ENCODE peak calls at places on chromosomes 5 and 9, in six cellular contexts. One of them, this sample, is unnamed. For H3K36me3, the result is how much of the 10 kb centered on the place peaks cover.

GRCh38 chr5:173148354-173148753 is 4.0 kb downstream of the BNIP1 start:
- DNase-seq in right lobe of liver: no peak
- DNase-seq in fibroblast of lung: no peak
- DNase-seq in stomach: no peak
- DNase-seq in neural progenitor cell: no peak
- DNase-seq in effector memory CD4-positive, alpha-beta T cell: no peak
- DNase-seq in this sample: no peak

GRCh38 chr5:74895906-74896305 is 29.7 kb upstream of the FAM169A start:
- DNase-seq in right lobe of liver: peak
- DNase-seq in fibroblast of lung: peak
- DNase-seq in stomach: peak
- DNase-seq in neural progenitor cell: no peak
- DNase-seq in effector memory CD4-positive, alpha-beta T cell: no peak
- DNase-seq in this sample: peak

GRCh38 chr9:129962376-129962765 is 80.6 kb downstream of the FNBP1 start:
- DNase-seq in right lobe of liver: no peak
- DNase-seq in fibroblast of lung: no peak
- DNase-seq in stomach: no peak
- DNase-seq in neural progenitor cell: peak
- DNase-seq in effector memory CD4-positive, alpha-beta T cell: no peak
- DNase-seq in this sample: no peak

GRCh38 chr9:127162567-127163365 is 40.3 kb upstream of the ANGPTL2 start:
- DNase-seq in right lobe of liver: no peak
- DNase-seq in fibroblast of lung: no peak
- DNase-seq in stomach: peak
- DNase-seq in neural progenitor cell: no peak
- DNase-seq in effector memory CD4-positive, alpha-beta T cell: no peak
- DNase-seq in this sample: no peak

GRCh38 chr5:169080352-169080938 is 220.5 kb downstream of the SLIT3 start:
- DNase-seq in right lobe of liver: no peak
- DNase-seq in fibroblast of lung: no peak
- DNase-seq in stomach: no peak
- DNase-seq in neural progenitor cell: no peak
- DNase-seq in effector memory CD4-positive, alpha-beta T cell: no peak
- DNase-seq in this sample: no peak

GRCh38 chr5:392431-392988 is 50.5 kb upstream of the EXOC3 start:
- DNase-seq in right lobe of liver: no peak
- DNase-seq in fibroblast of lung: peak
- DNase-seq in stomach: peak
- DNase-seq in neural progenitor cell: no peak
- DNase-seq in effector memory CD4-positive, alpha-beta T cell: peak
- DNase-seq in this sample: peak

GRCh38 chr9:114399381-114399780 is 11.6 kb upstream of the AKNA start:
- DNase-seq in right lobe of liver: no peak
- DNase-seq in fibroblast of lung: no peak
- DNase-seq in stomach: no peak
- DNase-seq in neural progenitor cell: no peak
- DNase-seq in effector memory CD4-positive, alpha-beta T cell: no peak
- DNase-seq in this sample: no peak

GRCh38 chr5:72167790-72168189 is 60.5 kb downstream of the MAP1B start:
- DNase-seq in right lobe of liver: no peak
- DNase-seq in fibroblast of lung: peak
- DNase-seq in stomach: no peak
- DNase-seq in neural progenitor cell: no peak
- DNase-seq in effector memory CD4-positive, alpha-beta T cell: no peak
- DNase-seq in this sample: no peak

GRCh38 chr9:22214497-22215031 is 205.5 kb upstream of the CDKN2B start:
- DNase-seq in right lobe of liver: no peak
- DNase-seq in fibroblast of lung: peak
- DNase-seq in stomach: no peak
- DNase-seq in neural progenitor cell: no peak
- DNase-seq in effector memory CD4-positive, alpha-beta T cell: no peak
- DNase-seq in this sample: no peak

GRCh38 chr9:126485662-126486061 is 128.1 kb upstream of the LMX1B start:
- DNase-seq in right lobe of liver: no peak
- DNase-seq in fibroblast of lung: no peak
- DNase-seq in stomach: no peak
- DNase-seq in neural progenitor cell: no peak
- DNase-seq in effector memory CD4-positive, alpha-beta T cell: no peak
- DNase-seq in this sample: no peak

GRCh38 chr9:137611623-137612609 is 6.4 kb downstream of the ARRDC1 start:
- DNase-seq in right lobe of liver: no peak
- DNase-seq in fibroblast of lung: peak
- DNase-seq in stomach: peak
- DNase-seq in neural progenitor cell: no peak
- DNase-seq in effector memory CD4-positive, alpha-beta T cell: peak
- DNase-seq in this sample: peak

GRCh38 chr9:133004091-133005072 is 25.9 kb downstream of the GFI1B start:
- DNase-seq in right lobe of liver: no peak
- DNase-seq in fibroblast of lung: no peak
- DNase-seq in stomach: no peak
- DNase-seq in neural progenitor cell: no peak
- DNase-seq in effector memory CD4-positive, alpha-beta T cell: no peak
- DNase-seq in this sample: no peak

GRCh38 chr5:72558383-72558782 is 51.2 kb upstream of the ZNF366 start:
- DNase-seq in right lobe of liver: no peak
- DNase-seq in fibroblast of lung: no peak
- DNase-seq in stomach: no peak
- DNase-seq in neural progenitor cell: no peak
- DNase-seq in effector memory CD4-positive, alpha-beta T cell: no peak
- DNase-seq in this sample: no peak

GRCh38 chr9:109248133-109248581 is 72.7 kb downstream of the EPB41L4B start:
- DNase-seq in right lobe of liver: peak
- DNase-seq in fibroblast of lung: peak
- DNase-seq in stomach: no peak
- DNase-seq in neural progenitor cell: no peak
- DNase-seq in effector memory CD4-positive, alpha-beta T cell: no peak
- DNase-seq in this sample: no peak

GRCh38 chr5:73812457-73812856 is 186.5 kb downstream of the ARHGEF28 start:
- DNase-seq in right lobe of liver: no peak
- DNase-seq in fibroblast of lung: peak
- DNase-seq in stomach: no peak
- DNase-seq in neural progenitor cell: no peak
- DNase-seq in effector memory CD4-positive, alpha-beta T cell: no peak
- DNase-seq in this sample: no peak

GRCh38 chr5:40882291-40882690 is 27.0 kb upstream of the C7 start:
- DNase-seq in right lobe of liver: no peak
- DNase-seq in fibroblast of lung: no peak
- DNase-seq in stomach: no peak
- DNase-seq in neural progenitor cell: no peak
- DNase-seq in effector memory CD4-positive, alpha-beta T cell: no peak
- DNase-seq in this sample: no peak

GRCh38 chr5:134749415-134749814 is 9.2 kb upstream of the DDX46 start:
- DNase-seq in right lobe of liver: no peak
- DNase-seq in fibroblast of lung: peak
- DNase-seq in stomach: no peak
- DNase-seq in neural progenitor cell: peak
- DNase-seq in effector memory CD4-positive, alpha-beta T cell: no peak
- DNase-seq in this sample: no peak

GRCh38 chr5:81969226-81969625 is 2.6 kb upstream of the ATG10 start:
- DNase-seq in right lobe of liver: no peak
- DNase-seq in fibroblast of lung: no peak
- DNase-seq in stomach: no peak
- DNase-seq in neural progenitor cell: no peak
- DNase-seq in effector memory CD4-positive, alpha-beta T cell: no peak
- DNase-seq in this sample: no peak

GRCh38 chr9:92666912-92667532 is 2.9 kb downstream of the IPPK start:
- DNase-seq in right lobe of liver: no peak
- DNase-seq in fibroblast of lung: no peak
- DNase-seq in stomach: no peak
- DNase-seq in neural progenitor cell: no peak
- DNase-seq in effector memory CD4-positive, alpha-beta T cell: no peak
- DNase-seq in this sample: peak

GRCh38 chr5:64462391-64462790 is 43.4 kb upstream of the RGS7BP start:
- DNase-seq in right lobe of liver: no peak
- DNase-seq in fibroblast of lung: no peak
- DNase-seq in stomach: no peak
- DNase-seq in neural progenitor cell: no peak
- DNase-seq in effector memory CD4-positive, alpha-beta T cell: no peak
- DNase-seq in this sample: no peak

GRCh38 chr9:132644251-132644650 is 25.5 kb downstream of the DDX31 start:
- DNase-seq in right lobe of liver: no peak
- DNase-seq in fibroblast of lung: no peak
- DNase-seq in stomach: no peak
- DNase-seq in neural progenitor cell: peak
- DNase-seq in effector memory CD4-positive, alpha-beta T cell: no peak
- DNase-seq in this sample: no peak

GRCh38 chr5:119316116-119316515 is 39.7 kb upstream of the TNFAIP8 start:
- DNase-seq in right lobe of liver: no peak
- DNase-seq in fibroblast of lung: no peak
- DNase-seq in stomach: no peak
- DNase-seq in neural progenitor cell: no peak
- DNase-seq in effector memory CD4-positive, alpha-beta T cell: peak
- DNase-seq in this sample: no peak

DNA sequence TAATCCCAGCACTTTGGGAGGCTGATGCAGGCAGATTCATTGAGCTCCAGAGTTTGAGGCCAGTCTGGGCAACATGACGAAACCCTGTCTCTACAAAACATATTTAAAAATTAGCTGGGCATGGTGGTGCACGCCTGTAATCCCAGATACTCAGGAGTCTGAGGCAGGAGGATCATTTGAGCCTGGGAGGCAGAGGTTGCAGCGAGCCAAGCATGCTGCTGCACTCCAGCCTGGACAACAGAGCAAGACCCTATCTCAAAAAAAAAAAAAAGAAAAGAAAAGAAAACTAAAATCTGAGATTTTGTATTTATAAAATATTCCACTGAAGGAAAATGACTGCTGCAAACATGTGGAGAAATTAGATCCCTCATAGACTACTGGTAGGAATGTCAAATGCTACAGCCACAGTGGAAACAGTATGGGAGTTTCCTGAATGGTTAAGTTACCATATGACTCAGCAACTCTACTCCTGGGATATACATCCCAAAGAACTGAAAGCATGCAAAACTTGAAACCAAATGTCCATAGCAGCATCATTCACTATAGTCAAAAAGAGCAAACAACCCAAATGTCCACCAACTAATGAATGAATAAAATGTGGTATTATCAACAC is 106.1 kb downstream of the UBAP2 start:
- DNase-seq in right lobe of liver: no peak
- DNase-seq in fibroblast of lung: peak
- DNase-seq in stomach: no peak
- DNase-seq in neural progenitor cell: no peak
- DNase-seq in effector memory CD4-positive, alpha-beta T cell: no peak
- DNase-seq in this sample: no peak
- H3K27ac ChIP-seq in right lobe of liver: no peak
- H3K27ac ChIP-seq in fibroblast of lung: peak
- H3K27ac ChIP-seq in stomach: no peak
- H3K27ac ChIP-seq in neural progenitor cell: no peak
- H3K27ac ChIP-seq in effector memory CD4-positive, alpha-beta T cell: no peak
- H3K27ac ChIP-seq in this sample: no peak

GRCh38 chr9:26928966-26929495 is 18.0 kb downstream of the PLAA start:
- DNase-seq in right lobe of liver: no peak
- DNase-seq in fibroblast of lung: no peak
- DNase-seq in stomach: no peak
- DNase-seq in neural progenitor cell: no peak
- DNase-seq in effector memory CD4-positive, alpha-beta T cell: no peak
- DNase-seq in this sample: no peak
- H3K36me3 ChIP-seq in right lobe of liver: under half
- H3K36me3 ChIP-seq in fibroblast of lung: under half
- H3K36me3 ChIP-seq in stomach: half or more
- H3K36me3 ChIP-seq in neural progenitor cell: under half
- H3K36me3 ChIP-seq in effector memory CD4-positive, alpha-beta T cell: under half
- H3K36me3 ChIP-seq in this sample: half or more

GRCh38 chr9:33167084-33167948 is at the start of gene B4GALT1:
- DNase-seq in right lobe of liver: peak
- DNase-seq in fibroblast of lung: peak
- DNase-seq in stomach: peak
- DNase-seq in neural progenitor cell: peak
- DNase-seq in effector memory CD4-positive, alpha-beta T cell: peak
- DNase-seq in this sample: peak
- H3K4me3 ChIP-seq in right lobe of liver: peak
- H3K4me3 ChIP-seq in fibroblast of lung: peak
- H3K4me3 ChIP-seq in stomach: peak
- H3K4me3 ChIP-seq in neural progenitor cell: peak
- H3K4me3 ChIP-seq in effector memory CD4-positive, alpha-beta T cell: peak
- H3K4me3 ChIP-seq in this sample: peak

GRCh38 chr5:43314724-43315123 is 1.5 kb upstream of the HMGCS1 start:
- DNase-seq in right lobe of liver: no peak
- DNase-seq in fibroblast of lung: no peak
- DNase-seq in stomach: no peak
- DNase-seq in neural progenitor cell: no peak
- DNase-seq in effector memory CD4-positive, alpha-beta T cell: no peak
- DNase-seq in this sample: no peak

GRCh38 chr5:43313854-43314457 is 744 bp upstream of the HMGCS1 start:
- DNase-seq in right lobe of liver: no peak
- DNase-seq in fibroblast of lung: peak
- DNase-seq in stomach: no peak
- DNase-seq in neural progenitor cell: peak
- DNase-seq in effector memory CD4-positive, alpha-beta T cell: no peak
- DNase-seq in this sample: no peak

GRCh38 chr5:43315262-43315661 is 2.0 kb upstream of the HMGCS1 start:
- DNase-seq in right lobe of liver: no peak
- DNase-seq in fibroblast of lung: peak
- DNase-seq in stomach: no peak
- DNase-seq in neural progenitor cell: no peak
- DNase-seq in effector memory CD4-positive, alpha-beta T cell: no peak
- DNase-seq in this sample: no peak

GRCh38 chr5:43316421-43316820 is 3.2 kb upstream of the HMGCS1 start:
- DNase-seq in right lobe of liver: no peak
- DNase-seq in fibroblast of lung: no peak
- DNase-seq in stomach: no peak
- DNase-seq in neural progenitor cell: no peak
- DNase-seq in effector memory CD4-positive, alpha-beta T cell: no peak
- DNase-seq in this sample: no peak

DNA sequence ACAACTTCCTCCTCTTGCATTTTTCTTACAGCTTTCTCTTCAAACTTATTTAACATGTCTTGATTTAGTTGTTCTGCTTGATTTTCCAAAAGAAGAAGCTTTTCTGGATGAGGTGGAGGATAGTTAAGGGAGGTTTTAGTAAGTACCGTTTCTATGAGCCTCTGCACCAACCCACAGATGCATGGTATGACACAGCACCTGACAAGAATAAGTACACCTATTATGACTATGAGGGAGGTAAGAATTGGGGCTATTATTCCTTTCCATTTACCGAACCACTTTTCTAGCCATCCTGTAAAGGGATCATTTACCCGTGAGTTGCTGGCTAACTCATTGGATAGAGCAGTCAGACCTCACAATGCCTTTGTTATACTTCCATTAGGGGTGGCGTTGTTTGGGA is 2.5 kb upstream of the HMGCS1 start:
- DNase-seq in right lobe of liver: no peak
- DNase-seq in fibroblast of lung: no peak
- DNase-seq in stomach: no peak
- DNase-seq in neural progenitor cell: no peak
- DNase-seq in effector memory CD4-positive, alpha-beta T cell: no peak
- DNase-seq in this sample: no peak
- H3K27ac ChIP-seq in right lobe of liver: no peak
- H3K27ac ChIP-seq in fibroblast of lung: no peak
- H3K27ac ChIP-seq in stomach: no peak
- H3K27ac ChIP-seq in neural progenitor cell: no peak
- H3K27ac ChIP-seq in effector memory CD4-positive, alpha-beta T cell: no peak
- H3K27ac ChIP-seq in this sample: no peak